ENCODE peak calls at places on chromosomes 16 and 17, in four cellular contexts. T is GM20000, I is kidney tubule cell, G is smooth muscle cell of the brain vasculature. N is an unnamed sample.

GRCh38 chr17:66281671-66282369 is 20.6 kb upstream of the PRKCA start:
- DNase-seq in T (no peak), I (no peak), G (no peak), N (no peak)

GRCh38 chr17:39261286-39261685 is 35.5 kb upstream of the STAC2 start:
- DNase-seq in T (no peak), I (no peak), G (no peak), N (no peak)

GRCh38 chr17:43814714-43815113 is 18.2 kb downstream of the MPP3 start:
- DNase-seq in T (no peak), I (peak), G (peak), N (no peak)

GRCh38 chr17:80892019-80892855 is 99.4 kb upstream of the CHMP6 start:
- DNase-seq in T (peak), I (peak), G (peak), N (peak)

GRCh38 chr17:42055496-42055895 is 5.1 kb upstream of the C17orf113 start:
- DNase-seq in T (no peak), I (peak), G (no peak), N (no peak)

GRCh38 chr16:27272076-27272475 is 3.5 kb upstream of the NSMCE1 start:
- DNase-seq in T (no peak), I (no peak), G (no peak), N (no peak)

GRCh38 chr17:29593546-29594440 is 861 bp downstream of the ANKRD13B start:
- DNase-seq in T (peak), I (peak), G (no peak), N (peak)

GRCh38 chr17:48107137-48108055 is at the start of gene SNX11:
- DNase-seq in T (peak), I (peak), G (no peak), N (peak)

GRCh38 chr17:43456661-43457361 is 27.0 kb upstream of the DHX8 start:
- DNase-seq in T (no peak), I (peak), G (no peak), N (no peak)

GRCh38 chr17:78107457-78107856 is 21.1 kb downstream of the TMC6 start:
- DNase-seq in T (no peak), I (no peak), G (no peak), N (no peak)

GRCh38 chr17:67555855-67556254 is 161.9 kb upstream of the NOL11 start:
- DNase-seq in T (no peak), I (no peak), G (no peak), N (no peak)

GRCh38 chr17:65629234-65629690 is 67.8 kb upstream of the AXIN2 start:
- DNase-seq in T (no peak), I (no peak), G (no peak), N (no peak)

GRCh38 chr16:81004646-81005353 is 1.9 kb downstream of the CMC2 start:
- DNase-seq in T (peak), I (peak), G (peak), N (peak)

GRCh38 chr17:75396781-75397180 is 8.7 kb downstream of the GRB2 start:
- DNase-seq in T (no peak), I (no peak), G (no peak), N (no peak)

GRCh38 chr17:62000186-62000585 is 64.9 kb downstream of the MED13 start:
- DNase-seq in T (no peak), I (no peak), G (no peak), N (no peak)

GRCh38 chr17:48795444-48796162 is 21.4 kb downstream of the TTLL6 start:
- DNase-seq in T (no peak), I (peak), G (no peak), N (no peak)

GRCh38 chr16:57530104-57530522 is 6.3 kb downstream of the CCDC102A start:
- DNase-seq in T (peak), I (peak), G (no peak), N (peak)

GRCh38 chr16:58020628-58021521 is 4.7 kb upstream of the MMP15 start:
- DNase-seq in T (peak), I (peak), G (peak), N (peak)

GRCh38 chr17:54948380-54948779 is 20.1 kb downstream of the COX11 start:
- DNase-seq in T (no peak), I (peak), G (peak), N (no peak)

GRCh38 chr16:89410794-89411309 is 79.5 kb downstream of the ANKRD11 start:
- DNase-seq in T (no peak), I (peak), G (peak), N (no peak)

GRCh38 chr17:48416971-48417370 is 13.0 kb downstream of the SKAP1 start:
- DNase-seq in T (no peak), I (no peak), G (no peak), N (no peak)

GRCh38 chr17:7220593-7221280 is 999 bp downstream of the ACADVL start:
- DNase-seq in T (peak), I (peak), G (no peak), N (peak)

GRCh38 chr17:50212121-50212843 is 10.9 kb upstream of the COL1A1 start:
- DNase-seq in T (no peak), I (no peak), G (no peak), N (no peak)

GRCh38 chr17:2090210-2090641 is 35.3 kb downstream of the HIC1 start:
- DNase-seq in T (no peak), I (no peak), G (no peak), N (no peak)

GRCh38 chr17:73072254-73072962 is 20.1 kb downstream of the SLC39A11 start:
- DNase-seq in T (no peak), I (no peak), G (no peak), N (no peak)

GRCh38 chr16:83113317-83113716 is 486.5 kb downstream of the CDH13 start:
- DNase-seq in T (no peak), I (peak), G (no peak), N (no peak)

GRCh38 chr17:6365187-6365943 is 69.6 kb downstream of the AIPL1 start:
- DNase-seq in T (no peak), I (peak), G (no peak), N (no peak)